ENCODE peak calls at places on chromosomes 2 and 18, in ten cellular contexts. C, D, P, R, B, F, K, I, Y and S are unnamed samples.

GRCh38 chr18:37714621-37715020 is 149.0 kb upstream of the CELF4 start:
- DNase-seq in C (no peak), D (no peak), P (no peak), R (no peak), B (no peak), F (no peak), K (no peak), I (no peak), Y (no peak), S (no peak)

GRCh38 chr2:95010126-95010525 is 15.4 kb upstream of the MAL start:
- DNase-seq in C (no peak), D (no peak), P (peak; percentile 88), R (no peak), B (no peak), F (no peak), K (no peak), I (no peak), Y (no peak), S (no peak)

GRCh38 chr2:196951973-196952372 is 25.5 kb upstream of the PGAP1 start:
- DNase-seq in C (no peak), D (no peak), P (no peak), R (no peak), B (no peak), F (no peak), K (no peak), I (no peak), Y (no peak), S (no peak)

GRCh38 chr2:171287606-171288005 is 126.9 kb upstream of the TLK1 start:
- DNase-seq in C (no peak), D (no peak), P (no peak), R (no peak), B (no peak), F (peak; percentile 9), K (no peak), I (no peak), Y (no peak), S (no peak)

GRCh38 chr2:189516546-189516945 is 64.0 kb downstream of the SLC40A1 start:
- DNase-seq in C (no peak), D (no peak), P (no peak), R (no peak), B (no peak), F (no peak), K (no peak), I (no peak), Y (no peak), S (no peak)

GRCh38 chr2:177882501-177882900 is 190.1 kb downstream of the PDE11A start:
- DNase-seq in C (no peak), D (no peak), P (no peak), R (no peak), B (no peak), F (no peak), K (no peak), I (no peak), Y (no peak), S (no peak)

GRCh38 chr2:177161741-177162440 is 50.7 kb upstream of the HNRNPA3 start:
- DNase-seq in C (peak; percentile 20), D (no peak), P (peak; percentile 46), R (no peak), B (peak; percentile 56), F (peak; percentile 50), K (no peak), I (no peak), Y (peak; percentile 24), S (peak; percentile 38)

GRCh38 chr2:221429741-221430491 is 142.2 kb downstream of the EPHA4 start:
- DNase-seq in C (peak; percentile 85), D (no peak), P (no peak), R (no peak), B (no peak), F (peak; percentile 15), K (no peak), I (peak; percentile 48), Y (no peak), S (no peak)

GRCh38 chr2:14427982-14428567 is 204.4 kb upstream of the LRATD1 start:
- DNase-seq in C (peak; percentile 91), D (no peak), P (no peak), R (no peak), B (no peak), F (peak; percentile 89), K (no peak), I (peak; percentile 89), Y (no peak), S (no peak)

GRCh38 chr2:238170386-238171071 is 11.8 kb downstream of the ERFE start:
- DNase-seq in C (peak; percentile 11), D (no peak), P (no peak), R (no peak), B (no peak), F (no peak), K (peak; percentile 80), I (no peak), Y (no peak), S (no peak)

GRCh38 chr2:190517468-190517867 is 17.1 kb downstream of the NEMP2 start:
- DNase-seq in C (no peak), D (no peak), P (no peak), R (no peak), B (no peak), F (no peak), K (no peak), I (no peak), Y (no peak), S (no peak)

GRCh38 chr2:26080356-26080755 is 46.5 kb downstream of the RAB10 start:
- DNase-seq in C (no peak), D (no peak), P (no peak), R (no peak), B (no peak), F (no peak), K (no peak), I (no peak), Y (no peak), S (no peak)

GRCh38 chr2:202831241-202831997 is 40.1 kb downstream of the ICA1L start:
- DNase-seq in C (peak; percentile 60), D (no peak), P (peak; percentile 81), R (peak; percentile 25), B (peak; percentile 82), F (peak; percentile 58), K (no peak), I (peak; percentile 38), Y (peak; percentile 50), S (peak; percentile 70)

GRCh38 chr2:94979406-94980375 is 45.8 kb upstream of the MAL start:
- DNase-seq in C (no peak), D (no peak), P (no peak), R (no peak), B (no peak), F (no peak), K (no peak), I (no peak), Y (no peak), S (no peak)

GRCh38 chr2:187989925-187990623 is 301.6 kb upstream of the GULP1 start:
- DNase-seq in C (no peak), D (no peak), P (no peak), R (no peak), B (no peak), F (no peak), K (no peak), I (no peak), Y (peak; percentile 27), S (no peak)

GRCh38 chr18:47931707-47932103 is 1.2 kb upstream of the SMAD2 start:
- DNase-seq in C (no peak), D (no peak), P (peak; percentile 79), R (no peak), B (no peak), F (no peak), K (no peak), I (no peak), Y (peak; percentile 78), S (peak; percentile 52)

GRCh38 chr18:6807504-6808257 is 78.2 kb downstream of the ARHGAP28 start:
- DNase-seq in C (no peak), D (no peak), P (peak; percentile 67), R (no peak), B (no peak), F (no peak), K (no peak), I (no peak), Y (no peak), S (no peak)

GRCh38 chr18:55001625-55002024 is 42.4 kb upstream of the CCDC68 start:
- DNase-seq in C (peak; percentile 15), D (no peak), P (peak; percentile 9), R (no peak), B (no peak), F (no peak), K (no peak), I (no peak), Y (no peak), S (peak; percentile 54)

GRCh38 chr2:42510191-42510929 is 16.6 kb upstream of the KCNG3 start:
- DNase-seq in C (peak; percentile 24), D (no peak), P (peak; percentile 61), R (no peak), B (peak; percentile 40), F (no peak), K (no peak), I (no peak), Y (no peak), S (no peak)

GRCh38 chr18:3186678-3187658 is 32.8 kb downstream of the MYOM1 start:
- DNase-seq in C (no peak), D (no peak), P (no peak), R (no peak), B (peak; percentile 69), F (no peak), K (no peak), I (no peak), Y (no peak), S (peak; percentile 13)

GRCh38 chr2:126906781-126907180 is 8.1 kb downstream of the TEX51 start:
- DNase-seq in C (no peak), D (no peak), P (no peak), R (no peak), B (no peak), F (no peak), K (no peak), I (no peak), Y (no peak), S (no peak)

GRCh38 chr2:181774601-181775179 is 94.4 kb upstream of the NEUROD1 start:
- DNase-seq in C (peak; percentile 46), D (no peak), P (no peak), R (no peak), B (peak; percentile 14), F (peak; percentile 42), K (no peak), I (no peak), Y (no peak), S (no peak)

GRCh38 chr2:50438293-50438692 is 593.6 kb downstream of the NRXN1 start:
- DNase-seq in C (no peak), D (no peak), P (no peak), R (no peak), B (no peak), F (no peak), K (no peak), I (no peak), Y (no peak), S (no peak)

GRCh38 chr2:20291106-20291564 is 59.5 kb downstream of the PUM2 start:
- DNase-seq in C (peak; percentile 75), D (no peak), P (peak; percentile 92), R (no peak), B (peak; percentile 95), F (peak; percentile 83), K (no peak), I (peak; percentile 63), Y (peak; percentile 88), S (peak; percentile 78)

GRCh38 chr2:225165052-225165451 is 122.8 kb upstream of the DOCK10 start:
- DNase-seq in C (peak; percentile 61), D (no peak), P (no peak), R (no peak), B (no peak), F (peak; percentile 72), K (no peak), I (no peak), Y (no peak), S (no peak)

GRCh38 chr18:31148580-31148979 is 14.1 kb downstream of the DSC1 start:
- DNase-seq in C (no peak), D (no peak), P (no peak), R (no peak), B (no peak), F (no peak), K (no peak), I (no peak), Y (no peak), S (no peak)

GRCh38 chr2:235139956-235140800 is 188.4 kb downstream of the SH3BP4 start:
- DNase-seq in C (no peak), D (no peak), P (no peak), R (no peak), B (no peak), F (no peak), K (no peak), I (no peak), Y (no peak), S (no peak)

GRCh38 chr2:127046579-127046978 is 60.4 kb downstream of the BIN1 start:
- DNase-seq in C (no peak), D (no peak), P (no peak), R (no peak), B (no peak), F (no peak), K (no peak), I (no peak), Y (no peak), S (no peak)